ENCODE peak calls at places on chromosomes 6 and 20, in four cellular contexts. I is HepG2, O is H1, A is GM12878. V is an unnamed sample.
A peak's percentile ranks its signal among the peaks of the same experiment; 100 is the strongest.

GRCh38 chr6:128632131-128632530 is 111.7 kb upstream of the PTPRK start:
- DNase-seq in I (peak; percentile 73), O (no peak), A (no peak), V (no peak)

GRCh38 chr6:20657274-20657800 is 123.1 kb downstream of the CDKAL1 start:
- DNase-seq in I (no peak), O (no peak), A (no peak), V (no peak)

GRCh38 chr6:168390746-168391400 is 50.1 kb upstream of the SMOC2 start:
- DNase-seq in I (no peak), O (no peak), A (no peak), V (no peak)

GRCh38 chr20:14384411-14384810 is 47.0 kb upstream of the FLRT3 start:
- DNase-seq in I (no peak), O (no peak), A (no peak), V (no peak)

GRCh38 chr6:12878741-12879140 is 162.2 kb downstream of the PHACTR1 start:
- DNase-seq in I (no peak), O (no peak), A (no peak), V (no peak)

GRCh38 chr6:30515106-30515505 is 25.8 kb downstream of the HLA-E start:
- DNase-seq in I (no peak), O (no peak), A (no peak), V (peak; percentile 48)

GRCh38 chr6:35601331-35602132 is 87.2 kb downstream of the FKBP5 start:
- DNase-seq in I (peak; percentile 63), O (no peak), A (no peak), V (no peak)

GRCh38 chr6:27761391-27761790 is 150.8 kb downstream of the OR2B2 start:
- DNase-seq in I (no peak), O (no peak), A (no peak), V (no peak)

GRCh38 chr6:137873273-137873762 is 6.3 kb downstream of the TNFAIP3 start:
- DNase-seq in I (peak; percentile 99), O (no peak), A (peak; percentile 95), V (no peak)

GRCh38 chr6:163170294-163170883 is 244.1 kb upstream of the QKI start:
- DNase-seq in I (no peak), O (peak; percentile 73), A (no peak), V (peak; percentile 5)

GRCh38 chr6:41741625-41742490 is 5.3 kb downstream of the PGC start:
- DNase-seq in I (peak; percentile 97), O (no peak), A (no peak), V (no peak)

GRCh38 chr20:49964964-49965780 is 17.6 kb upstream of the SNAI1 start:
- DNase-seq in I (peak; percentile 76), O (peak; percentile 84), A (no peak), V (peak; percentile 74)

GRCh38 chr6:162068340-162068739 is 659.2 kb downstream of the PRKN start:
- DNase-seq in I (no peak), O (no peak), A (no peak), V (no peak)

GRCh38 chr6:103101267-103101666 is 1707.8 kb downstream of the GRIK2 start:
- DNase-seq in I (no peak), O (no peak), A (no peak), V (no peak)

GRCh38 chr6:2857580-2858337 is 16.1 kb upstream of the SERPINB1 start:
- DNase-seq in I (no peak), O (no peak), A (peak; percentile 90), V (no peak)

GRCh38 chr6:36099872-36100483 is 30.3 kb upstream of the MAPK13 start:
- DNase-seq in I (no peak), O (no peak), A (no peak), V (no peak)

DNA sequence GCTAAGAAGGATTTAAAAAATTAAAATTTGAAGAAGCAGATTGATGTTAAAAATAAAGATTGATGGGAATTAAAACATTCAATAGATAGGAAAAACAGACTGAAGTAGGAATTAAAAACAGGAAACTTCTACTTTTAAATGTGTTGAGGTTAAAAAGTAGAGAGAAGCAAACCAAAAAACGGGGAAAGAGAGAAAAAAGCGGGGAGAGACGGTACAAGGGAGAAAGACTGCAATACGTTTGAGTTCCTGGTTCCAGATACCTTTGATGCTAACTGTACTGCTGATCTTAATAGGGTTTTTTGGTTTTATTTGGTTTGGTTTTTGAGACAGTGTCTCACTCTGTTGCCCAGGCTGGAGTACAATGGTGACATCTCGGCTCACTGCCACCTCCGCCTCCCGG is 27.0 kb downstream of the LOC128125822 start:
- DNase-seq in I (no peak), O (no peak), A (no peak), V (no peak)
- H3K4me3 ChIP-seq in I (no peak overlapping the region), O (no peak overlapping the region), A (no peak overlapping the region), V (no peak overlapping the region)

DNA sequence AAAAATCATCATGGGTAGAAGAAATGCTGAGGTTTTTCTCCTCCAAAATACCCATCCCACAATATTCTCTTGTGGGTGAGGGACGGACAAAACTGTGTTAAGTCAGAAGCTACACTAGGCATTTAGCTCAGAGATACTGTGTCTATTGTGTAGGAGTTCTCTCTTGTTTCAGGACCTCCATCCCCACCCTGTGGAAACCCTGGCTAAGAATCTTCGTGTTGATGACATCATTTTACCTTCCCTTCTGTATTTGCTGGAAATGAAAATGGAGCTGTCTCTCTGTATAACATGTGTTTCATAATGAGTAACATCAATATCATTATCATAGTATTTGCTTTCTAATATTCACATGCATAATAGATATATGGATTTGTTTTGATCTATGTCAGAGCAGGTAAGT is 1193.0 kb upstream of the CITED2 start:
- DNase-seq in I (no peak), O (no peak), A (no peak), V (no peak)
- TF ChIP-seq ZNF274 in I (no peak), O (no peak), A (no peak), V (no peak)

GRCh38 chr6:34178361-34179105 is 32.6 kb upstream of the GRM4 start:
- DNase-seq in I (no peak), O (no peak), A (no peak), V (no peak)

GRCh38 chr6:34179106-34179720 is 33.3 kb upstream of the GRM4 start:
- DNase-seq in I (no peak), O (no peak), A (no peak), V (no peak)

GRCh38 chr6:34177181-34177591 is 31.3 kb upstream of the GRM4 start:
- DNase-seq in I (no peak), O (no peak), A (no peak), V (no peak)

GRCh38 chr6:34181903-34182302 is 36.0 kb upstream of the GRM4 start:
- DNase-seq in I (no peak), O (no peak), A (no peak), V (no peak)

GRCh38 chr6:34182751-34183531 is 37.1 kb upstream of the GRM4 start:
- DNase-seq in I (no peak), O (no peak), A (peak; percentile 34), V (no peak)
- TF ChIP-seq SUZ12 in I (no peak), O (no peak), A (no peak), V (no peak)

DNA sequence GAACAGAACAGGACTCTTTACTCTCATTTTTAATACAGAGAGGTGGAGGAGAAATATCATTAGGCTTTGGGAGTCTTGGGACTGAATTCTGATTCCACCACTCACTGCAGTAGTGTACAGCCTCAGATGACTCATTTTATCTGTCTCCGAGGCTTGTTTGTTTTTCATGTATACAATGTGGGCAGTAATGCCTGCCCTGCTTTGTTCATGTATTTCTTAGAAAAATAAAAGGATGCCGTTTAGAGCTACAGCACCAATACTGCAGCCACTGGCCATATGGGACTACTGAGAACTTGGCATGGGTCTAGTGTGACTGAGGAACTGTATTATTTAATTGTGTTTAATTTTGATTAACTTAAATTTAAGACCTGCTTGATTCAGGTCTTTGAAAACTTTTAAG is 41.2 kb upstream of the JAG1 start:
- DNase-seq in I (peak; percentile 86), O (no peak), A (no peak), V (no peak)
- H3K4me3 ChIP-seq in I (no peak overlapping the region), O (no peak overlapping the region), A (no peak overlapping the region), V (no peak overlapping the region)

GRCh38 chr6:15464211-15464725 is 198.6 kb downstream of the DTNBP1 start:
- DNase-seq in I (peak; percentile 28), O (peak; percentile 85), A (no peak), V (no peak)

GRCh38 chr6:15460110-15460727 is 202.6 kb downstream of the DTNBP1 start:
- DNase-seq in I (no peak), O (no peak), A (no peak), V (no peak)

GRCh38 chr6:15457903-15458530 is 204.8 kb downstream of the DTNBP1 start:
- DNase-seq in I (no peak), O (no peak), A (peak; percentile 40), V (no peak)

GRCh38 chr6:15462717-15463525 is 199.9 kb downstream of the DTNBP1 start:
- DNase-seq in I (no peak), O (no peak), A (no peak), V (no peak)

DNA sequence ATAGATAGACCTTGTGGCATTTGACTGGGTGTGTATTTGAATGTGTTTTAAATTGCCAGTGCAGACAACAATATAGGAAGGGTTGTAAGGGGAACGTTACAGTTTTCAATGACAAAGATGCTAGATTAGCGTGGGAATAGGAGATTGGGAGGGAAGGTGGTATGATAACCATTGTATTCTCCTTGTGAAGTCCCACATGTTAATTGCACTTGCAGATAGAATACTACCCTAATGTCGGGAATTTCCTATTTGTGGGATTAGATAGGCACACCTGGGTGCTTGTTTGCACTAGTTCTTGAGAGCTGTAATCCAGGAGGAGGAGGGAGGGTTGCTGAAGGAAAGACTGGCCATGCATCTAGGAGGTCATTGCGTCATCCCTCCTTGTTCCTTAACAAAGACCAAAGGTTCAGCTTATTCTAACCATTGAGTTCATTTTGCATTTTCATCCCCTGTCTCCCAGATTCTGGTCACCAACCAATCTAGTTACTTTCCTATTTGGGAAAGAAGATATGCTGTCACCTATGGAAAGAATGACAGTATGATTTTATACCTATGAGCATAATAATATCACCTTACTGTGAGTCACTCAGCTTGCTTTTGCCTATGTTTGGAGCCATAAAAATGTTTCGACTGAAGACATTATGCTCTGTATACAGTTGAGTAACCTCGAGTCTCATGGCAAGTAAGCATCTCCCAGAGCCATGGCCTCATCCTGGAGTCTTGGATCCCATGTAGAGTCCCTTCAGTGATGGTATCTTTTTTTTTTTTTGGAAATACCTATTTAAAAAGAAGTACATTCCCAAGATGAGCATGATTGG is 201.5 kb downstream of the DTNBP1 start:
- DNase-seq in I (no peak), O (no peak), A (no peak), V (no peak)
- TF ChIP-seq ZNF274 in I (no peak), O (no peak), A (no peak), V (no peak)

GRCh38 chr6:165999279-165999678 is 168.4 kb downstream of the TBXT start:
- DNase-seq in I (no peak), O (no peak), A (no peak), V (no peak)
- TF ChIP-seq SUZ12 in I (no peak), O (no peak), A (no peak), V (no peak)

V was measured in NT2/D1.